ENCODE peak calls at places on chromosomes 6 and 20, in six cellular contexts. A, M, Q, Y, Z and X are unnamed samples.

GRCh38 chr20:8132632-8133587 is 844 bp downstream of the PLCB1 start:
- DNase-seq in Z (peak), Y (no peak), Q (peak), A (peak), M (peak), X (no peak)

GRCh38 chr6:95802978-95803377 is 212.8 kb upstream of the FUT9 start:
- DNase-seq in M (no peak), Y (no peak), Z (no peak), Q (no peak), A (no peak), X (no peak)

GRCh38 chr6:13248053-13248452 is 80.3 kb downstream of the TBC1D7 start:
- DNase-seq in M (peak), Q (no peak), Z (no peak), A (no peak), Y (no peak), X (no peak)

GRCh38 chr6:26271640-26272090 is 93.3 kb upstream of the BTN3A2 start:
- DNase-seq in A (no peak), Z (no peak), Q (no peak), Y (no peak), M (no peak), X (no peak)

GRCh38 chr20:38227578-38228360 is 32.8 kb downstream of the KIAA1755 start:
- DNase-seq in A (no peak), Y (no peak), M (no peak), Q (no peak), Z (no peak), X (no peak)

GRCh38 chr6:33276864-33277662 is at the start of gene B3GALT4:
- DNase-seq in M (peak), Z (peak), Y (peak), A (peak), Q (peak), X (peak)

GRCh38 chr20:44151621-44152416 is 35.2 kb downstream of the JPH2 start:
- DNase-seq in Q (no peak), Y (no peak), A (peak), Z (no peak), M (no peak), X (no peak)

GRCh38 chr6:46891396-46891795 is 30.3 kb downstream of the ADGRF5 start:
- DNase-seq in M (no peak), Q (no peak), A (no peak), Z (no peak), Y (no peak), X (no peak)

GRCh38 chr20:41366546-41367392 is at the start of gene EMILIN3:
- DNase-seq in Q (no peak), Z (no peak), Y (no peak), A (no peak), M (no peak), X (no peak)

GRCh38 chr6:56649053-56649769 is 6.5 kb upstream of the DST start:
- DNase-seq in Y (no peak), M (peak), Z (no peak), A (no peak), Q (no peak), X (no peak)

GRCh38 chr6:143941852-143942627 is 66.0 kb downstream of the PLAGL1 start:
- DNase-seq in A (peak), Z (peak), M (peak), Y (peak), Q (peak), X (peak)

GRCh38 chr6:41477572-41477971 is 68.6 kb upstream of the FOXP4 start:
- DNase-seq in Y (no peak), Q (no peak), A (no peak), M (no peak), Z (no peak), X (no peak)

GRCh38 chr6:89434954-89435353 is 2.0 kb downstream of the ANKRD6 start:
- DNase-seq in Z (no peak), Q (no peak), Y (no peak), M (no peak), A (no peak), X (no peak)

GRCh38 chr6:31958412-31958740 is 395 bp downstream of the NELFE start:
- DNase-seq in Q (no peak), A (no peak), Y (no peak), Z (no peak), M (no peak), X (no peak)

GRCh38 chr6:84568971-84569370 is 195.4 kb downstream of the TBX18 start:
- DNase-seq in A (no peak), Y (no peak), Q (no peak), Z (no peak), M (peak), X (no peak)

GRCh38 chr20:57374343-57374930 is 16.8 kb upstream of the RBM38 start:
- DNase-seq in Q (peak), Z (no peak), A (no peak), M (no peak), Y (no peak), X (no peak)

GRCh38 chr6:92124126-92124525 is 1295.2 kb downstream of the EPHA7 start:
- DNase-seq in A (no peak), M (peak), Q (no peak), Y (no peak), Z (no peak), X (no peak)

GRCh38 chr6:36414481-36414880 is 27.0 kb upstream of the ETV7 start:
- DNase-seq in Z (no peak), M (no peak), Y (no peak), A (no peak), Q (no peak), X (no peak)

GRCh38 chr6:72424476-72424875 is 197.4 kb upstream of the KCNQ5 start:
- DNase-seq in M (no peak), A (no peak), Q (no peak), Y (no peak), Z (no peak), X (no peak)

GRCh38 chr6:99416226-99416625 is 8.9 kb downstream of the PNISR start:
- DNase-seq in Q (no peak), Z (no peak), Y (no peak), A (no peak), M (no peak), X (no peak)

GRCh38 chr6:165551828-165552227 is 111.2 kb downstream of the PDE10A start:
- DNase-seq in Z (no peak), Y (no peak), Q (no peak), M (no peak), A (no peak), X (no peak)

GRCh38 chr6:138231399-138231886 is 13.2 kb upstream of the PBOV1 start:
- DNase-seq in Z (no peak), Y (peak), A (no peak), M (no peak), Q (no peak), X (no peak)

GRCh38 chr20:21496452-21496851 is 17.4 kb downstream of the NKX2-2 start:
- DNase-seq in M (no peak), Q (no peak), A (no peak), Y (no peak), Z (no peak), X (no peak)

GRCh38 chr20:38209736-38210405 is 44.8 kb upstream of the TGM2 start:
- DNase-seq in A (peak), Y (no peak), Q (no peak), M (peak), Z (no peak), X (no peak)